ENCODE peak calls at places on chromosomes 5 and 9, in ten cellular contexts. Q is adrenal gland; Z is fibroblast of pulmonary artery; T is A673; H is transverse colon; P is A549; R is fibroblast of mammary gland; V is CD8-positive, alpha-beta T cell; N is fibroblast of the aortic adventitia; B is IMR-90. W is an unnamed sample.

GRCh38 chr5:149552761-149553160 is 1.5 kb upstream of the CSNK1A1 start:
- DNase-seq in Q (no peak), Z (no peak), T (peak), H (no peak), P (no peak), R (no peak), V (no peak), N (no peak), B (no peak), W (no peak)

GRCh38 chr9:99185328-99185632 is 36.5 kb downstream of the ALG2 start:
- DNase-seq in Q (no peak), Z (no peak), T (no peak), H (no peak), P (no peak), R (no peak), V (no peak), N (no peak), B (no peak), W (no peak)

GRCh38 chr5:39968371-39968770 is 543.6 kb upstream of the DAB2 start:
- DNase-seq in Q (no peak), Z (no peak), T (no peak), H (no peak), P (no peak), R (no peak), V (no peak), N (no peak), B (no peak), W (no peak)

GRCh38 chr5:6359941-6360683 is 18.2 kb downstream of the MED10 start:
- DNase-seq in Q (no peak), Z (no peak), T (no peak), H (no peak), P (no peak), R (no peak), V (no peak), N (no peak), B (no peak), W (no peak)

GRCh38 chr9:114343471-114344187 is 14.0 kb downstream of the ORM2 start:
- DNase-seq in Q (no peak), Z (no peak), T (no peak), H (no peak), P (no peak), R (peak), V (no peak), N (peak), B (peak), W (no peak)

GRCh38 chr9:131405858-131406566 is 12.1 kb downstream of the PRRC2B start:
- DNase-seq in Q (no peak), Z (no peak), T (no peak), H (no peak), P (no peak), R (no peak), V (no peak), N (no peak), B (no peak), W (no peak)

GRCh38 chr9:134908524-134909364 is 9.0 kb downstream of the FCN1 start:
- DNase-seq in Q (no peak), Z (no peak), T (no peak), H (no peak), P (no peak), R (no peak), V (no peak), N (no peak), B (no peak), W (no peak)

GRCh38 chr5:157219491-157220271 is 39.0 kb downstream of the ITK start:
- DNase-seq in Q (no peak), Z (no peak), T (no peak), H (no peak), P (no peak), R (peak), V (no peak), N (no peak), B (no peak), W (no peak)

GRCh38 chr5:178126556-178126955 is 4.3 kb upstream of the RMND5B start:
- DNase-seq in Q (no peak), Z (no peak), T (no peak), H (no peak), P (no peak), R (no peak), V (no peak), N (no peak), B (no peak), W (no peak)

GRCh38 chr9:27078685-27079084 is 30.3 kb upstream of the TEK start:
- DNase-seq in Q (no peak), Z (peak), T (no peak), H (no peak), P (no peak), R (no peak), V (no peak), N (no peak), B (no peak), W (no peak)

DNA sequence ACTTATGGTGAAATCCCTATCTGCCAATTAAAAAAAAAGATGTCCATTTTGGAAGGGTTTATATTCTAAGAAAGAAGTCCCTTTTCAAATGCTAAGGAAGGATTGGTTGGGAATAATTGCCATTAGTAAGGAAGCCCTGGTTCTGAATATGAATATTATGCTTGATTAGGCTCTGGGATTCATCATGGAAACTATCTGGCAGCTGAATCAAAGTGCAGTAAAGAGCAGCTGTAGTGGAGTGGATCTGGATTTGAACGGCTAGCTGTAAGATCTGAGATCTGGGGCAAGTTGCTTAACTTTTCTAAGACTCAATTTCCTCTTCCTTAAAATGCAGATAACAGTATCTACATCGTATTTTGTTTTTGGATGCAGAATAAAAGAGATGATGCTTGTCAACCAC is 10.5 kb downstream of the IL12B start:
- DNase-seq in Q (no peak), Z (no peak), T (no peak), H (no peak), P (no peak), R (no peak), V (no peak), N (no peak), B (no peak), W (no peak)
- H3K4me3 ChIP-seq in Q (no peak), Z (no peak), T (no peak), H (no peak), P (no peak), R (no peak), V (no peak), N (no peak), B (no peak), W (no peak)

DNA sequence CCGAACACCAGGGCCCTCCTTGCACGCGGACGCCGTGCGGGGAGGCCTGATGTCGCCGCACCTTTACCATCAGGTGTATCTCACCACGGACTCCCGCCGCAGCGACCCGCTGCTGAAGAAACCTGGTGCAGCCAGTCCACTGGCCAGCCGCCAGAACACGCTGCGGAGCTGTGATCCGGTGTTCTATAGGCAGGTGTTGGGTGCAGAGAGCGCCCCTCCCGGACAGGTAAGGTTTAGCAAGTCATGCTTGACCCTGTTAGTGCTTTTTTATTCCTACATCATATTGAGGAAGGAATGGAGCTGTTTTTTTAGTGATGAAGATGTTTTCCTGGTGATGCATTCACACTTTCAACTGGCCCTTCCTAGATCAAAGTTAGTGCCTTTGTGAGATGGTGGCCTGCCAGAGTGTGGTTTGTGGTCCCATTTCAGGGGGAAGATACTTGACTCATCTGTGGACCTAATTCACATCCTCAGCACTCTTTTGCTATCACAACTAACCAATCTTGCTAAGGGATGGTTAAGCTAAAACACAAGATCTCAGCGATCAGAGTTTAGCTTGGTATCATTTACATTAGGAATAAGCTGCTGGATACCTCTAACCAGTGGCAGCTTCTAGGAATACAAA is 2.7 kb downstream of the PCDHGC3 start:
- DNase-seq in Q (no peak), Z (no peak), T (no peak), H (peak), P (no peak), R (peak), V (no peak), N (no peak), B (peak), W (no peak)
- TF ChIP-seq CTCF in Q (no peak), Z (peak), T (peak), H (peak), P (no peak), R (peak), V (no peak), N (peak), B (no peak), W (peak)

DNA sequence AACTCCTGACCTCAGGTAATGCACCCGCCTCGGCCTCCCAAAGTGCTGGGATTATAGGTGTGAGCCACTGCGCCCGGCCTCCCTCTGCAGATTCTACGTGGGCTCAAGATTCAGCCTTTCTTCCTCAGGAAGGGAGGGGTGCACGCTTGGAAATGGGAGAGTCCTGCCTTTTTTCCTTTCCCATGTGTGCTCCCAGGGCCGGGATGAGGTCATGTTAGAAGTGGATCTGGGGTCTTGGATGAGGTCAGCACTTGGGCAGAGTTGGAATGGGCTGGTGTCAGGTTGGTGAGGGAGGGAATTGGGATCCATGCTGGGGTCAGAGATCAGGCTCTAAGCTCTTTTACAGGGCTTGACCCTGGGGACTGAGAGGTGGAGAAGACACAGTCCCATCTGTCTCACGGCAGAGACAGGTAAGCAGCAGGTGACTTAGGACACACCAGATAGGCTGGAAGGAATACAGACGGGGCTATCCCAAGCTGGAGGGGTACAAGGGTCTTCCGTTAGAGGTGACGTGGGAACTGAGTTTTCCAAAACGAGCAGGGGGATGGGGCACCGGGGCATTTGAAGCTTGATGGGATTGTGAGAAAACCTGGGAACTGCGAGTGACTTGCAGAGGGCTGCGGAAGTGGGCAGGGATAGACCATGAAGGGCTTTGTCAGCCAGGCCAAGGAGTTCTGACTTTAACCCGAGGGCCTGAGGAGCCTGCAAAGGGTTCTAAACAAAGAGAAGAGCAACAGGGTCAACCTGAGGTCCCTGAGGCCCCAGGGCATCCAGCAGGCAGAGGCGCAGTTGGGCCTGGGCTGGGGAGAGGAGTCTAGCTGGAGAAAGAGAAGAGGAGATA is 1.8 kb upstream of the AQP7 start:
- DNase-seq in Q (no peak), Z (no peak), T (no peak), H (no peak), P (no peak), R (no peak), V (no peak), N (no peak), B (no peak), W (no peak)
- H3K4me3 ChIP-seq in Q (no peak), Z (no peak), T (no peak), H (no peak), P (no peak), R (no peak), V (no peak), N (no peak), B (no peak), W (no peak)

GRCh38 chr5:141208478-141208877 is at the start of gene PCDHB12:
- DNase-seq in Q (peak), Z (peak), T (peak), H (no peak), P (no peak), R (no peak), V (no peak), N (no peak), B (peak), W (peak)
- TF ChIP-seq CTCF in Q (peak), Z (no peak), T (peak), H (no peak), P (peak), R (no peak), V (no peak), N (no peak), B (peak), W (no peak)

GRCh38 chr5:140967226-140967893 is 1.1 kb downstream of the PCDHAC2 start:
- DNase-seq in Q (no peak), Z (no peak), T (no peak), H (no peak), P (no peak), R (no peak), V (no peak), N (no peak), B (no peak), W (no peak)
- H3K4me3 ChIP-seq in Q (peak), Z (no peak), T (peak), H (peak), P (peak), R (no peak), V (no peak), N (no peak), B (no peak), W (no peak)

GRCh38 chr5:170220196-170220595 is 12.6 kb upstream of the C5orf58 start:
- DNase-seq in Q (no peak), Z (no peak), T (peak), H (no peak), P (no peak), R (no peak), V (no peak), N (no peak), B (no peak), W (no peak)

GRCh38 chr5:170223349-170223748 is 9.4 kb upstream of the C5orf58 start:
- DNase-seq in Q (no peak), Z (peak), T (peak), H (no peak), P (no peak), R (no peak), V (no peak), N (peak), B (no peak), W (peak)

GRCh38 chr5:170219615-170220014 is 13.2 kb upstream of the C5orf58 start:
- DNase-seq in Q (no peak), Z (peak), T (peak), H (no peak), P (no peak), R (peak), V (no peak), N (peak), B (peak), W (peak)

GRCh38 chr5:170223906-170224305 is 8.9 kb upstream of the C5orf58 start:
- DNase-seq in Q (no peak), Z (peak), T (no peak), H (no peak), P (no peak), R (no peak), V (no peak), N (no peak), B (no peak), W (no peak)

DNA sequence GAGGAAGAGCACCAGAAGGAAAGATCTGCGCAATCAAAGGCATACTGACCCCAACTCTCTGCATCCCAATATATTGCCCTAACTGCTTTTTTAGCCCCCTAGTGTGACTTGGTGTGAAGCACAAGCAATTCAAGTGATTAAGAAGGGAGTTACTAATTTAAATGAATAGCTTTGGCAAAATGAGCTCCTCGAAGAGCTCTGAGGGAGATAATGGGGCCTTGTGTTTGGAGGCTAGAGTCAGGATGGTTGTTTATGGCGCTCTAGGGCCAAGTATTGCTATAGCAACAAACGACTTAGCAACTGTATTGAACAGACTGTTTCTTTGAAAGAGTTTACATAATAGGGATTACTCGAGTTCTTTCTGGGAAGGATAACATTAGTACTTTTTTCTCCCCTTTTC is 11.5 kb upstream of the C5orf58 start:
- DNase-seq in Q (no peak), Z (peak), T (peak), H (no peak), P (no peak), R (peak), V (no peak), N (no peak), B (peak), W (peak)
- TF ChIP-seq CTCF in Q (no peak), Z (peak), T (peak), H (no peak), P (no peak), R (peak), V (no peak), N (no peak), B (no peak), W (peak)

GRCh38 chr5:109692852-109693251 is 3.1 kb downstream of the MAN2A1 start:
- DNase-seq in Q (no peak), Z (no peak), T (no peak), H (peak), P (no peak), R (no peak), V (no peak), N (no peak), B (no peak), W (no peak)

GRCh38 chr5:109694451-109694891 is 4.7 kb downstream of the MAN2A1 start:
- DNase-seq in Q (no peak), Z (peak), T (no peak), H (no peak), P (no peak), R (peak), V (no peak), N (no peak), B (peak), W (no peak)

GRCh38 chr5:109692011-109692410 is 2.3 kb downstream of the MAN2A1 start:
- DNase-seq in Q (no peak), Z (peak), T (no peak), H (no peak), P (no peak), R (peak), V (no peak), N (peak), B (peak), W (peak)

GRCh38 chr5:109695005-109695926 is 5.5 kb downstream of the MAN2A1 start:
- DNase-seq in Q (no peak), Z (no peak), T (no peak), H (no peak), P (no peak), R (no peak), V (no peak), N (no peak), B (no peak), W (no peak)

DNA sequence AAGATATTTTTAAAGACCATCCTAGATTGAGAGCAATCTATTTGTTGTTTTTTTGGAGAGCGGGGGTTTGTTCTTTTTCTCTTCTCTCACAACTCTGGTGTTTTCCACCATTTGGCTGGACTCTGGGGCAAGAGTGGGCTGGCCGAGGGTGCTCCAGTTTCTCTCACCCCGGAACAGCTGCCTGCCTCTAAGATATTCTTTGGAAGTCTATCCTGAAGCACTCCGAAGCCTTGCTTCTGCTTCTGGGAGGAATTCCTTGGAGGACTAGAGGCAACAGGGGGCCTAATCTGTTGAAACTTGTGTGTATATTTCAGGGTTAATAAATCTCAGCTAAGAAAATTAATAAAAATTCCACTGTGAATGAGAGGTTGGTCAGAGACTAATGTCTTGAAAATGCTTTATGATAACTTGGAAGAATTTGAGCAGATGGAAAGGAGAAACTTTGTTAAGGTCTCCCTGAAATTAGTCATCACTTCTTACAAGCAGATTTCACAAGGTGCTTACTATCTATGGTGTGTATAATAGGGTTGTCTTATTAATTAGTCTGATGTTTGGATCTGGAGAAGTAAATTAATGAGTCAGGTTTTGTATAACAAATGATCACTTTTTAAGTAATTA is 3.9 kb downstream of the MAN2A1 start:
- DNase-seq in Q (no peak), Z (peak), T (no peak), H (no peak), P (no peak), R (peak), V (no peak), N (peak), B (peak), W (no peak)
- H3K4me3 ChIP-seq in Q (peak), Z (no peak), T (peak), H (no peak), P (no peak), R (no peak), V (no peak), N (no peak), B (no peak), W (no peak)

DNA sequence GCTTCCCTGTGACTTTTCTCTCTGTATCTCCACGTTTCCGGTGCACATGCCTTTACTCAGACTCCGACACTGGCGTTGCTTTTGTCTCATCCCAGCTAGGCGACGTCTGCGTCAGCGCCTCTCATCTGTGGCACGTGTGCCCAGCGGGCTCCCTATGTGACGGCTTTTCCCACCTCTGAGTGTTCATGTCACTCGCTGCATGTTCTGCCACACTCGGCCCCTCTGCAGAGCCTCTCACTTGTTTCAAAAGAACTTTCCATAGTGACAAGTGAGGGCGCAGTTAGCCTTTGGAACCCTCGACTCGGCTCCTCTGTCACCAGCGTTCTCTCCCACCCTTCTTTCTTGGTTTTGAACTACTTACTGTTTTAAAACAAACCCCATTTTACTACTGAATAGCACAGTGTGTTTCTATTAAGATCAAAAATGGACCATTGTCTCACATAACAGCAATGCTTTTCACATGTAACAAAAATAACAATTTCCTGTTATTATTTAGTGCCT is 113.4 kb upstream of the CACNA1B start:
- DNase-seq in Q (no peak), Z (no peak), T (no peak), H (no peak), P (no peak), R (no peak), V (no peak), N (no peak), B (no peak), W (no peak)
- TF ChIP-seq CTCF in Q (no peak), Z (no peak), T (no peak), H (no peak), P (no peak), R (no peak), V (no peak), N (no peak), B (no peak), W (no peak)

W was measured in cardiac fibroblast.